ENCODE peak calls at places on chromosomes 1 and 21, in six cellular contexts. A is stimulated activated CD8-positive, alpha-beta memory T cell treated with anti-CD3 and anti-CD28 coated beads, Interleukin-4, amount 100 ng/mL, for 1 hour; L is GM23338; E is RWPE1; G is heart left ventricle; S is fibroblast of lung. P is an unnamed sample.

GRCh38 chr21:27077501-27077900 is 110.6 kb upstream of the ADAMTS5 start:
- DNase-seq in S (no peak), L (no peak), E (no peak), G (no peak), A (no peak), P (no peak)

GRCh38 chr21:41614456-41615010 is 106.6 kb upstream of the TMPRSS2 start:
- DNase-seq in E (no peak), A (no peak), G (no peak), L (no peak), S (peak; percentile 27), P (no peak)

GRCh38 chr1:52702886-52703787 is 5.0 kb upstream of the COA7 start:
- DNase-seq in A (peak; percentile 42), S (peak; percentile 91), G (peak; percentile 91), L (peak; percentile 98), E (peak; percentile 81), P (peak; percentile 80)

GRCh38 chr1:149888999-149889289 is 10.4 kb upstream of the BOLA1 start:
- DNase-seq in A (no peak), G (no peak), L (no peak), S (no peak), E (no peak), P (no peak)

GRCh38 chr1:145961425-145962156 is 2.8 kb downstream of the ANKRD34A start:
- DNase-seq in L (peak; percentile 54), S (no peak), A (no peak), E (peak; percentile 19), G (peak; percentile 55), P (no peak)

GRCh38 chr1:35598895-35599294 is 25.8 kb downstream of the TFAP2E start:
- DNase-seq in A (no peak), S (no peak), E (no peak), L (no peak), G (no peak), P (no peak)

GRCh38 chr1:87673748-87674147 is 345.1 kb downstream of the LMO4 start:
- DNase-seq in G (no peak), E (no peak), S (no peak), A (no peak), L (peak; percentile 21), P (no peak)

GRCh38 chr1:201022824-201023516 is 544 bp downstream of the KIF21B start:
- DNase-seq in S (no peak), A (no peak), E (no peak), L (peak; percentile 65), G (no peak), P (no peak)

GRCh38 chr21:27246741-27247140 is 279.9 kb upstream of the ADAMTS5 start:
- DNase-seq in G (no peak), E (no peak), A (no peak), S (peak; percentile 62), L (no peak), P (no peak)

GRCh38 chr1:46516551-46516950 is 26.9 kb downstream of the DMBX1 start:
- DNase-seq in L (no peak), S (no peak), G (no peak), A (no peak), E (no peak), P (no peak)

GRCh38 chr1:25018878-25019277 is 88.8 kb upstream of the RUNX3 start:
- DNase-seq in L (no peak), G (no peak), E (no peak), S (no peak), A (no peak), P (no peak)

GRCh38 chr1:103917771-103918170 is 168.1 kb downstream of the AMY1C start:
- DNase-seq in G (no peak), E (no peak), A (no peak), L (no peak), S (no peak), P (no peak)

GRCh38 chr1:99264201-99265021 is at the start of gene PLPPR4:
- DNase-seq in L (peak; percentile 82), E (peak; percentile 5), G (peak; percentile 49), S (peak; percentile 62), A (no peak), P (no peak)

GRCh38 chr1:225843426-225843795 is 33.5 kb downstream of the EPHX1 start:
- DNase-seq in G (no peak), L (no peak), E (no peak), A (no peak), S (no peak), P (no peak)

GRCh38 chr1:160674415-160674814 is 27.6 kb upstream of the SLAMF1 start:
- DNase-seq in E (no peak), L (no peak), G (no peak), S (no peak), A (no peak), P (no peak)